ENCODE peak calls at places on chromosomes 12 and 14, in nine cellular contexts. P is sigmoid colon, W is IMR-90, Q is Peyer's patch, D is A549, E is suprapubic skin, F is H1, K is heart left ventricle, Z is ovary. X is an unnamed sample. For H3K4me1, the result is how much of the 10 kb centered on the place peaks cover.

GRCh38 chr12:122318607-122319311 is 52.5 kb upstream of the VPS33A start:
- DNase-seq in P (no peak), W (peak), Q (no peak), D (no peak), E (no peak), F (no peak), K (peak), Z (no peak), X (no peak)

GRCh38 chr12:63008372-63008771 is 73.4 kb upstream of the PPM1H start:
- DNase-seq in P (no peak), W (no peak), Q (no peak), D (no peak), E (no peak), F (no peak), K (no peak), Z (no peak), X (no peak)

GRCh38 chr12:50615534-50616296 is 110.9 kb downstream of the DIP2B start:
- DNase-seq in P (no peak), W (peak), Q (no peak), D (no peak), E (no peak), F (no peak), K (no peak), Z (no peak), X (no peak)

GRCh38 chr12:49874142-49874897 is 29.4 kb downstream of the FAIM2 start:
- DNase-seq in P (no peak), W (peak), Q (no peak), D (no peak), E (no peak), F (no peak), K (no peak), Z (no peak), X (no peak)

GRCh38 chr12:64950899-64951298 is 126.5 kb downstream of the TBC1D30 start:
- DNase-seq in P (no peak), W (no peak), Q (no peak), D (no peak), E (no peak), F (no peak), K (no peak), Z (no peak), X (no peak)

GRCh38 chr14:99792551-99793212 is 531 bp upstream of the EML1 start:
- DNase-seq in P (peak), W (peak), Q (no peak), D (no peak), E (no peak), F (no peak), K (peak), Z (peak), X (no peak)

GRCh38 chr12:94875525-94875924 is 128.0 kb downstream of the NDUFA12 start:
- DNase-seq in P (no peak), W (no peak), Q (no peak), D (peak), E (no peak), F (no peak), K (no peak), Z (no peak), X (no peak)

GRCh38 chr12:100199347-100200136 is 1.1 kb upstream of the ACTR6 start:
- DNase-seq in P (peak), W (no peak), Q (peak), D (peak), E (peak), F (peak), K (peak), Z (peak), X (no peak)

GRCh38 chr12:43318002-43318401 is 234.0 kb downstream of the ADAMTS20 start:
- DNase-seq in P (no peak), W (no peak), Q (no peak), D (no peak), E (no peak), F (no peak), K (no peak), Z (no peak), X (no peak)

GRCh38 chr14:71454513-71455332 is 477.5 kb upstream of the RGS6 start:
- DNase-seq in P (no peak), W (no peak), Q (no peak), D (no peak), E (no peak), F (no peak), K (no peak), Z (no peak), X (no peak)

GRCh38 chr12:89373772-89374572 is 21.7 kb upstream of the DUSP6 start:
- DNase-seq in P (peak), W (peak), Q (no peak), D (no peak), E (no peak), F (no peak), K (peak), Z (no peak), X (no peak)

GRCh38 chr12:124565656-124566180 is 1.7 kb downstream of the NCOR2 start:
- DNase-seq in P (no peak), W (no peak), Q (no peak), D (no peak), E (no peak), F (no peak), K (no peak), Z (no peak), X (no peak)

GRCh38 chr12:124563809-124564208 is 3.6 kb downstream of the NCOR2 start:
- DNase-seq in P (no peak), W (no peak), Q (no peak), D (no peak), E (no peak), F (no peak), K (no peak), Z (no peak), X (no peak)

GRCh38 chr12:124565071-124565491 is 2.3 kb downstream of the NCOR2 start:
- DNase-seq in P (no peak), W (no peak), Q (peak), D (no peak), E (no peak), F (peak), K (no peak), Z (no peak), X (no peak)

GRCh38 chr12:124563401-124563800 is 4.0 kb downstream of the NCOR2 start:
- DNase-seq in P (no peak), W (no peak), Q (no peak), D (no peak), E (no peak), F (no peak), K (no peak), Z (no peak), X (no peak)

DNA sequence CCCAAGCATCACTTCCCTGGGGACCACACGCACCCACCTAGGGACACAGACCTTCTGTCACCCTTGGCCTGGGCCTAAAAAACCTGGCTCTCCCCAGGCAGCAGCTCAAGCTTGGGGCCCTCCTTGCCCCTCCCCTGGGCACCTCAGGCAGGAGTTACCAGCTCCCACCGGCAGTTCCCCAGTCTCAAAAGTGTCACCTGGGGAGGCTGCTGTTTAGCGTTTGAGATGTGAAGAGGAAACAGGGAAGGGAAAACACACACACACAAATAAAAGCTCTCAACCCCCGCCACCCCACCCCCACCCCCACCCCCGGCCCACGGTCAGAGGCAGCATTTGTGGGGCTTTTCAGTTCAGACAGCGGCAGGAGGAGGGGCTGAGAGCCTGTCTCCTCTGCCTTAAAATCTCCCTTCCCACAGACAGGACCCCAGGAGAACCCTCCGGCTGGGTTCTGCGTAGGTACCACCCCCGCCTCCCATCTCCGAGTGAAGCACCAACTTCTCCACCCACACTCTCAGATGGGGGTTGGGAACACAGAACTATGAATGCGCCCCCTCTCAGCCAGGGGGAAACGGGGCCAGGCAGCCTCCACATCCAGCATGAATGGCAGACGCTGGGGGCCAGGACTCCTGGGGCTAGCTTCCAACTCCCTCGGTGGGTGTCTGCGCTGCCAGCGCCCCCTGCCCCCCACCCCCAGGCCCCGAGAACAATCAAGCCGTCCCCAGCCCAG is 3.0 kb downstream of the NCOR2 start:
- DNase-seq in P (no peak), W (no peak), Q (peak), D (no peak), E (no peak), F (no peak), K (no peak), Z (no peak), X (no peak)
- H3K4me1 ChIP-seq in P (half or more), W (under half), Q (half or more), D (under half), E (half or more), F (under half), K (half or more), Z (under half), X (under half)

GRCh38 chr14:57009585-57010515 is 199.6 kb upstream of the OTX2 start:
- DNase-seq in P (no peak), W (no peak), Q (no peak), D (no peak), E (no peak), F (no peak), K (no peak), Z (no peak), X (no peak)
- TF ChIP-seq POLR2A in P (no peak), W (no peak), Q (no peak), D (no peak), E (no peak), F (no peak), K (no peak), Z (no peak), X (no peak)

GRCh38 chr12:103901518-103902173 is 28.6 kb upstream of the HSP90B1 start:
- DNase-seq in P (no peak), W (no peak), Q (no peak), D (no peak), E (no peak), F (no peak), K (no peak), Z (no peak), X (no peak)
- H3K4me3 ChIP-seq in P (no peak), W (no peak), Q (no peak), D (no peak), E (no peak), F (no peak), K (no peak), Z (no peak), X (no peak)

GRCh38 chr14:36660736-36661505 is 739 bp upstream of the PAX9 start:
- DNase-seq in P (no peak), W (no peak), Q (no peak), D (no peak), E (peak), F (peak), K (no peak), Z (no peak), X (no peak)

GRCh38 chr14:36659822-36660735 is 1.6 kb upstream of the PAX9 start:
- DNase-seq in P (no peak), W (no peak), Q (no peak), D (no peak), E (no peak), F (peak), K (no peak), Z (no peak), X (no peak)

GRCh38 chr14:36658091-36659009 is 3.3 kb upstream of the PAX9 start:
- DNase-seq in P (no peak), W (no peak), Q (no peak), D (no peak), E (no peak), F (peak), K (no peak), Z (no peak), X (no peak)

GRCh38 chr14:36657409-36658090 is 4.1 kb upstream of the PAX9 start:
- DNase-seq in P (no peak), W (no peak), Q (peak), D (no peak), E (no peak), F (peak), K (no peak), Z (no peak), X (no peak)

DNA sequence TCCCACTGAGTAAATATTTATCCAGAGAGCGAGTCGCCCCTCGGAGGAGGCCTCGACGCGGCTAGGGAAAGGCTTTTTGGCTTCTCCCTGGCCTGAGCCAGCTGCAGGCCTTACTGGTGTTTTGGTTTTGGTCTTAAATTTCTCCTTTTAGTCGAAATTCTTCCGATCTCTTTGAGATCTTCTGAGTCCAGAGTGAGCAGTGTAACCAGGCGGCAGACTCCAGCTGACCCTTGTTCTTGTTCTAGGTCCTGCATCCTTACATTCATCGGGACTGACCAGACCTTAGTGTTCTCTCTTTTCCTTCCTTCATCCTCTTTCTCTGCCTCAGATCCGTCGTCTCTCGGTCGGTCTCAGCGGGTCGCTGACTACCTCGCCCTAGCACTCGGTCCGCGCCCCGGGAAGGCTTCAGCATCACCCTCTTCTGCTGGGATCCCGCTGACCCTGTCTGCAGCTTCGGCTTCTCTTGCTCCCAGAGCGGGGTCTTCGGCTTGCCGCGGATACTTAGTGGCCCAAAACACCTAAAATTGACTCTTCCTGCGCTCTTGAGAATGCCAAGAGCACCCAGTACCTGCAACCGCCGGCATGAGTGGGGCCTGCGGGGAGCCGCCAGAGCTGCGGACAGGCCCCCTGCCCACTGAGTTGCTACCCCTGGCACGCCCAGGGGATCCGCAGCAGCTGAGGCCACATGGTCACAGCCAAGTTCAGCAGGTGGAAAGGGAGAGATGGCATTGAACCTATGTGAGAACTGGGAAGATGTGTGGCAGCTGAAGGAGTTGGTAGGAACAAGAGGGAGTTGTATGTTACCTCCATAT is 2.4 kb upstream of the PAX9 start:
- DNase-seq in P (no peak), W (no peak), Q (no peak), D (no peak), E (no peak), F (no peak), K (no peak), Z (no peak), X (no peak)
- H3K4me1 ChIP-seq in P (half or more), W (under half), Q (half or more), D (under half), E (half or more), F (under half), K (half or more), Z (under half), X (under half)

GRCh38 chr12:96399081-96399918 is 939 bp downstream of the CDK17 start:
- DNase-seq in P (peak), W (peak), Q (peak), D (peak), E (peak), F (peak), K (peak), Z (peak), X (peak)
- TF ChIP-seq POLR2A in P (peak), W (peak), Q (peak), D (peak), E (peak), F (no peak), K (no peak), Z (peak), X (no peak)

DNA sequence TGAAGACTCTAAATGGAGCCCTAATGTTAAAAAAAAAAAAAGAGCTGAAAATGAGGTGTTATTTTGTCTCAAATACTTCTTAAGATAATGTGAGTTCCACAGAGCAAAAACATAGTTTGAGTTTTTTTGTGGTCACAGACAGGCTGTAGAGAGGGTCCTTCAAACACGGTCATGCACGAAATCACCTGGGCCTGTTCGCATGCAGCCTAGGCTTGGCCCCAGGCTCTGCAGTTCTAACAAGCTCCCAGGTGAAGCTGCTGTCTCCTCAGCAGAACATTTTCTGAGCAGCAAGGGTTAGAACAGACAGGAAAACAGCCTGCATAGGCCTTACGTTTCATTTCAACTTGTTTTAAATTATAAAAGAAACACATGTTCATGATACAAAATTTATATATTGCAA is 65.4 kb upstream of the TBPL2 start:
- DNase-seq in P (no peak), W (no peak), Q (no peak), D (no peak), E (no peak), F (no peak), K (no peak), Z (no peak), X (no peak)
- H3K4me3 ChIP-seq in P (no peak), W (no peak), Q (no peak), D (no peak), E (no peak), F (no peak), K (no peak), Z (no peak), X (no peak)